ENCODE peak calls at places on chromosome 17, in five cellular contexts. One of them, this sample, is unnamed.

GRCh38 chr17:43024407-43025289 is at the start of gene RND2:
- DNase-seq in suprapubic skin: peak
- DNase-seq in stomach: peak
- DNase-seq in transverse colon: peak
- DNase-seq in H1: peak
- DNase-seq in this sample: peak

GRCh38 chr17:59859444-59860025 is 33.2 kb downstream of the TUBD1 start:
- DNase-seq in suprapubic skin: no peak
- DNase-seq in stomach: no peak
- DNase-seq in transverse colon: no peak
- DNase-seq in H1: no peak
- DNase-seq in this sample: no peak

GRCh38 chr17:74729866-74730265 is 7.2 kb upstream of the RAB37 start:
- DNase-seq in suprapubic skin: no peak
- DNase-seq in stomach: no peak
- DNase-seq in transverse colon: no peak
- DNase-seq in H1: no peak
- DNase-seq in this sample: no peak

GRCh38 chr17:58364270-58364942 is 12.4 kb upstream of the SUPT4H1 start:
- DNase-seq in suprapubic skin: no peak
- DNase-seq in stomach: peak
- DNase-seq in transverse colon: peak
- DNase-seq in H1: no peak
- DNase-seq in this sample: no peak

GRCh38 chr17:41538565-41538991 is 10.5 kb upstream of the KRT19 start:
- DNase-seq in suprapubic skin: no peak
- DNase-seq in stomach: no peak
- DNase-seq in transverse colon: no peak
- DNase-seq in H1: no peak
- DNase-seq in this sample: no peak

GRCh38 chr17:50201226-50201854 is at the start of gene COL1A1:
- DNase-seq in suprapubic skin: peak
- DNase-seq in stomach: peak
- DNase-seq in transverse colon: peak
- DNase-seq in H1: no peak
- DNase-seq in this sample: no peak

GRCh38 chr17:69492410-69493071 is 78.0 kb downstream of the MAP2K6 start:
- DNase-seq in suprapubic skin: no peak
- DNase-seq in stomach: no peak
- DNase-seq in transverse colon: no peak
- DNase-seq in H1: peak
- DNase-seq in this sample: no peak

GRCh38 chr17:63277629-63278028 is 168.5 kb downstream of the CYB561 start:
- DNase-seq in suprapubic skin: no peak
- DNase-seq in stomach: no peak
- DNase-seq in transverse colon: no peak
- DNase-seq in H1: no peak
- DNase-seq in this sample: no peak

GRCh38 chr17:70091681-70092080 is 16.7 kb downstream of the KCNJ16 start:
- DNase-seq in suprapubic skin: no peak
- DNase-seq in stomach: no peak
- DNase-seq in transverse colon: no peak
- DNase-seq in H1: no peak
- DNase-seq in this sample: no peak

GRCh38 chr17:6139447-6139832 is 69.3 kb downstream of the WSCD1 start:
- DNase-seq in suprapubic skin: no peak
- DNase-seq in stomach: no peak
- DNase-seq in transverse colon: no peak
- DNase-seq in H1: no peak
- DNase-seq in this sample: no peak

GRCh38 chr17:7217113-7217987 is 2.3 kb downstream of the DLG4 start:
- DNase-seq in suprapubic skin: no peak
- DNase-seq in stomach: peak
- DNase-seq in transverse colon: peak
- DNase-seq in H1: no peak
- DNase-seq in this sample: no peak

GRCh38 chr17:5033352-5034015 is 1.7 kb downstream of the SLC52A1 start:
- DNase-seq in suprapubic skin: no peak
- DNase-seq in stomach: no peak
- DNase-seq in transverse colon: no peak
- DNase-seq in H1: no peak
- DNase-seq in this sample: no peak

GRCh38 chr17:81420769-81421462 is 25.7 kb downstream of the BAHCC1 start:
- DNase-seq in suprapubic skin: no peak
- DNase-seq in stomach: peak
- DNase-seq in transverse colon: no peak
- DNase-seq in H1: no peak
- DNase-seq in this sample: no peak

GRCh38 chr17:49687878-49688491 is 10.1 kb upstream of the SPOP start:
- DNase-seq in suprapubic skin: no peak
- DNase-seq in stomach: no peak
- DNase-seq in transverse colon: no peak
- DNase-seq in H1: no peak
- DNase-seq in this sample: no peak

GRCh38 chr17:752620-753219 is 656 bp upstream of the GEMIN4 start:
- DNase-seq in suprapubic skin: peak
- DNase-seq in stomach: peak
- DNase-seq in transverse colon: peak
- DNase-seq in H1: no peak
- DNase-seq in this sample: peak

GRCh38 chr17:66786101-66786500 is 48.8 kb upstream of the CACNG5 start:
- DNase-seq in suprapubic skin: no peak
- DNase-seq in stomach: no peak
- DNase-seq in transverse colon: no peak
- DNase-seq in H1: no peak
- DNase-seq in this sample: no peak

GRCh38 chr17:55433629-55434422 is 12.2 kb upstream of the MMD start:
- DNase-seq in suprapubic skin: no peak
- DNase-seq in stomach: peak
- DNase-seq in transverse colon: peak
- DNase-seq in H1: no peak
- DNase-seq in this sample: no peak

GRCh38 chr17:73850426-73850825 is 206.2 kb upstream of the SDK2 start:
- DNase-seq in suprapubic skin: no peak
- DNase-seq in stomach: no peak
- DNase-seq in transverse colon: no peak
- DNase-seq in H1: no peak
- DNase-seq in this sample: no peak

GRCh38 chr17:27323538-27324212 is 29.8 kb downstream of the WSB1 start:
- DNase-seq in suprapubic skin: peak
- DNase-seq in stomach: peak
- DNase-seq in transverse colon: peak
- DNase-seq in H1: no peak
- DNase-seq in this sample: no peak

GRCh38 chr17:80981062-80981902 is 10.4 kb upstream of the CHMP6 start:
- DNase-seq in suprapubic skin: peak
- DNase-seq in stomach: no peak
- DNase-seq in transverse colon: no peak
- DNase-seq in H1: no peak
- DNase-seq in this sample: peak

GRCh38 chr17:8021565-8022357 is 17.1 kb upstream of the ALOX15B start:
- DNase-seq in suprapubic skin: peak
- DNase-seq in stomach: no peak
- DNase-seq in transverse colon: no peak
- DNase-seq in H1: no peak
- DNase-seq in this sample: no peak

GRCh38 chr17:57528084-57528451 is 217.0 kb downstream of the CCDC182 start:
- DNase-seq in suprapubic skin: no peak
- DNase-seq in stomach: no peak
- DNase-seq in transverse colon: no peak
- DNase-seq in H1: no peak
- DNase-seq in this sample: no peak

GRCh38 chr17:56146005-56146404 is 7.3 kb upstream of the ANKFN1 start:
- DNase-seq in suprapubic skin: no peak
- DNase-seq in stomach: no peak
- DNase-seq in transverse colon: no peak
- DNase-seq in H1: no peak
- DNase-seq in this sample: no peak

GRCh38 chr17:11803226-11803625 is 194.0 kb downstream of the ZNF18 start:
- DNase-seq in suprapubic skin: no peak
- DNase-seq in stomach: no peak
- DNase-seq in transverse colon: no peak
- DNase-seq in H1: no peak
- DNase-seq in this sample: no peak
- TF ChIP-seq POLR2AphosphoS5 in suprapubic skin: no peak
- TF ChIP-seq POLR2AphosphoS5 in stomach: no peak
- TF ChIP-seq POLR2AphosphoS5 in transverse colon: no peak
- TF ChIP-seq POLR2AphosphoS5 in H1: no peak
- TF ChIP-seq POLR2AphosphoS5 in this sample: no peak

GRCh38 chr17:78374631-78375274 is 3.7 kb upstream of the PGS1 start:
- DNase-seq in suprapubic skin: no peak
- DNase-seq in stomach: no peak
- DNase-seq in transverse colon: no peak
- DNase-seq in H1: peak
- DNase-seq in this sample: no peak
- TF ChIP-seq POLR2A in suprapubic skin: no peak
- TF ChIP-seq POLR2A in stomach: no peak
- TF ChIP-seq POLR2A in transverse colon: no peak
- TF ChIP-seq POLR2A in H1: peak
- TF ChIP-seq POLR2A in this sample: no peak

GRCh38 chr17:76540381-76541300 is 797 bp downstream of the PRCD start:
- DNase-seq in suprapubic skin: peak
- DNase-seq in stomach: peak
- DNase-seq in transverse colon: peak
- DNase-seq in H1: peak
- DNase-seq in this sample: peak
- TF ChIP-seq POLR2AphosphoS5 in suprapubic skin: no peak
- TF ChIP-seq POLR2AphosphoS5 in stomach: peak
- TF ChIP-seq POLR2AphosphoS5 in transverse colon: no peak
- TF ChIP-seq POLR2AphosphoS5 in H1: no peak
- TF ChIP-seq POLR2AphosphoS5 in this sample: no peak

DNA sequence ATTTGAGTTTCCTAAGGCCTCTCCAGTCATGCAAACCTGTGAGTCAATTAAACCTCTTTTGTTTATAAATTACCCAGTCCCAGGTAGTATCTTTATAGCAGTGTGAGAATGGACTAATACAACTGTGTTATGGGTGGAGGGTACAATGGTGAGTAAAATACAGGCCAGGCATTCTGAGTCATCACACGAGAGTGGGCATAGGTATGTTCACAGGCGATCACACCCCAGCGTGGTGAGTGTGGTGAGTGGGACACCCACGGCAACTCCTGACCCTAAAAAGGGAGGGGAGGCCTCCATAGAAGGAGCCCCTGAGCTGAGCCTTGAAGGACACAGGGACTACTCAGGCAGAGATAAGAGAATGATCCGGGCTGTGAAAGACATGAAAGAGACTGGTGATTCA is 22.6 kb upstream of the MAPT start:
- DNase-seq in suprapubic skin: no peak
- DNase-seq in stomach: no peak
- DNase-seq in transverse colon: no peak
- DNase-seq in H1: no peak
- DNase-seq in this sample: no peak
- TF ChIP-seq POLR2A in suprapubic skin: no peak
- TF ChIP-seq POLR2A in stomach: no peak
- TF ChIP-seq POLR2A in transverse colon: no peak
- TF ChIP-seq POLR2A in H1: no peak
- TF ChIP-seq POLR2A in this sample: no peak

This sample was measured in GM12891.